ENCODE peak calls at places on chromosomes 2 and 18, in seven cellular contexts. E is sigmoid colon, C is IMR-90, Y is ovary, Z is HCT116, J is esophagus squamous epithelium, L is A549. X is an unnamed sample. For H3K4me1, the result is how much of the 10 kb centered on the place peaks cover.

GRCh38 chr2:80256396-80257167 is 48.0 kb downstream of the LRRTM1 start:
- DNase-seq in E (no peak), C (peak), Y (no peak), Z (no peak), J (no peak), L (no peak), X (no peak)

GRCh38 chr2:162086904-162087303 is 12.9 kb upstream of the DPP4 start:
- DNase-seq in E (no peak), C (no peak), Y (no peak), Z (no peak), J (no peak), L (no peak), X (no peak)

GRCh38 chr18:61755553-61755952 is 137.3 kb downstream of the RNF152 start:
- DNase-seq in E (no peak), C (peak), Y (no peak), Z (no peak), J (no peak), L (no peak), X (no peak)

GRCh38 chr18:70373062-70373519 is 84.2 kb downstream of the SOCS6 start:
- DNase-seq in E (no peak), C (peak), Y (no peak), Z (peak), J (no peak), L (peak), X (no peak)

GRCh38 chr2:163757811-163758210 is 22.0 kb upstream of the FIGN start:
- DNase-seq in E (no peak), C (no peak), Y (no peak), Z (no peak), J (no peak), L (no peak), X (no peak)

GRCh38 chr2:204871246-204871953 is 326.1 kb downstream of the PARD3B start:
- DNase-seq in E (no peak), C (peak), Y (no peak), Z (no peak), J (no peak), L (peak), X (no peak)

GRCh38 chr2:123636232-123636631 is 388.9 kb upstream of the CNTNAP5 start:
- DNase-seq in E (no peak), C (no peak), Y (no peak), Z (no peak), J (no peak), L (no peak), X (no peak)

GRCh38 chr18:50004013-50004412 is 190.7 kb upstream of the ACAA2 start:
- DNase-seq in E (no peak), C (no peak), Y (no peak), Z (no peak), J (no peak), L (no peak), X (no peak)

GRCh38 chr2:109381327-109381820 is 232.4 kb downstream of the SEPTIN10 start:
- DNase-seq in E (peak), C (no peak), Y (peak), Z (no peak), J (no peak), L (no peak), X (no peak)

GRCh38 chr2:9303528-9304225 is 97.1 kb downstream of the ASAP2 start:
- DNase-seq in E (no peak), C (no peak), Y (no peak), Z (no peak), J (no peak), L (no peak), X (no peak)

GRCh38 chr2:199606193-199606780 is 148.5 kb upstream of the SATB2 start:
- DNase-seq in E (no peak), C (no peak), Y (no peak), Z (no peak), J (no peak), L (peak), X (no peak)

GRCh38 chr2:3489449-3490115 is 29.7 kb downstream of the ADI1 start:
- DNase-seq in E (no peak), C (no peak), Y (no peak), Z (no peak), J (no peak), L (no peak), X (no peak)

GRCh38 chr2:120020554-120020953 is 7.7 kb downstream of the EPB41L5 start:
- DNase-seq in E (no peak), C (no peak), Y (no peak), Z (no peak), J (no peak), L (no peak), X (no peak)

GRCh38 chr2:119485336-119486110 is 38.8 kb downstream of the SCTR start:
- DNase-seq in E (peak), C (no peak), Y (no peak), Z (no peak), J (no peak), L (no peak), X (peak)

GRCh38 chr18:10401489-10401888 is 52.9 kb upstream of the APCDD1 start:
- DNase-seq in E (no peak), C (peak), Y (no peak), Z (no peak), J (no peak), L (no peak), X (no peak)

GRCh38 chr2:170503971-170504819 is 210.9 kb upstream of the SP5 start:
- DNase-seq in E (no peak), C (no peak), Y (no peak), Z (no peak), J (no peak), L (no peak), X (no peak)

GRCh38 chr2:101613073-101613704 is 84.3 kb upstream of the MAP4K4 start:
- DNase-seq in E (peak), C (no peak), Y (peak), Z (no peak), J (no peak), L (no peak), X (no peak)

GRCh38 chr18:32707586-32707985 is 65.2 kb downstream of the KLHL14 start:
- DNase-seq in E (no peak), C (no peak), Y (no peak), Z (no peak), J (no peak), L (no peak), X (no peak)

GRCh38 chr2:145593280-145593679 is 1073.4 kb upstream of the ZEB2 start:
- DNase-seq in E (no peak), C (no peak), Y (no peak), Z (no peak), J (no peak), L (no peak), X (no peak)

GRCh38 chr2:98505311-98505808 is 60.7 kb downstream of the INPP4A start:
- DNase-seq in E (peak), C (no peak), Y (no peak), Z (no peak), J (no peak), L (no peak), X (peak)

GRCh38 chr18:76496200-76496890 is 1.3 kb upstream of the ZNF516 start:
- DNase-seq in E (peak), C (peak), Y (peak), Z (no peak), J (no peak), L (no peak), X (no peak)

GRCh38 chr2:8234757-8235374 is 447.0 kb upstream of the ID2 start:
- DNase-seq in E (no peak), C (no peak), Y (no peak), Z (no peak), J (no peak), L (no peak), X (peak)

GRCh38 chr2:239991689-239992314 is 33.3 kb downstream of the NDUFA10 start:
- DNase-seq in E (no peak), C (peak), Y (no peak), Z (peak), J (no peak), L (peak), X (no peak)

GRCh38 chr2:17539993-17540812 is at the start of gene VSNL1:
- DNase-seq in E (peak), C (peak), Y (peak), Z (peak), J (no peak), L (no peak), X (no peak)

GRCh38 chr2:61853086-61853847 is 593 bp downstream of the FAM161A start:
- DNase-seq in E (peak), C (no peak), Y (peak), Z (peak), J (no peak), L (peak), X (no peak)

GRCh38 chr2:10304458-10305253 is 2.0 kb downstream of the HPCAL1 start:
- DNase-seq in E (no peak), C (no peak), Y (no peak), Z (no peak), J (no peak), L (no peak), X (no peak)

GRCh38 chr2:24304098-24304497 is 56.2 kb downstream of the ITSN2 start:
- DNase-seq in E (peak), C (peak), Y (peak), Z (no peak), J (no peak), L (no peak), X (peak)

GRCh38 chr2:10042301-10043161 is 819 bp upstream of the KLF11 start:
- DNase-seq in E (peak), C (peak), Y (peak), Z (no peak), J (peak), L (no peak), X (no peak)

GRCh38 chr2:240348522-240348921 is 86.9 kb upstream of the GPC1 start:
- DNase-seq in E (peak), C (peak), Y (no peak), Z (no peak), J (no peak), L (no peak), X (no peak)

GRCh38 chr2:100730290-100730868 is 89.6 kb upstream of the NPAS2 start:
- DNase-seq in E (peak), C (peak), Y (no peak), Z (peak), J (no peak), L (peak), X (no peak)

GRCh38 chr2:7984693-7985353 is 697.0 kb upstream of the ID2 start:
- DNase-seq in E (no peak), C (no peak), Y (no peak), Z (no peak), J (no peak), L (no peak), X (no peak)

DNA sequence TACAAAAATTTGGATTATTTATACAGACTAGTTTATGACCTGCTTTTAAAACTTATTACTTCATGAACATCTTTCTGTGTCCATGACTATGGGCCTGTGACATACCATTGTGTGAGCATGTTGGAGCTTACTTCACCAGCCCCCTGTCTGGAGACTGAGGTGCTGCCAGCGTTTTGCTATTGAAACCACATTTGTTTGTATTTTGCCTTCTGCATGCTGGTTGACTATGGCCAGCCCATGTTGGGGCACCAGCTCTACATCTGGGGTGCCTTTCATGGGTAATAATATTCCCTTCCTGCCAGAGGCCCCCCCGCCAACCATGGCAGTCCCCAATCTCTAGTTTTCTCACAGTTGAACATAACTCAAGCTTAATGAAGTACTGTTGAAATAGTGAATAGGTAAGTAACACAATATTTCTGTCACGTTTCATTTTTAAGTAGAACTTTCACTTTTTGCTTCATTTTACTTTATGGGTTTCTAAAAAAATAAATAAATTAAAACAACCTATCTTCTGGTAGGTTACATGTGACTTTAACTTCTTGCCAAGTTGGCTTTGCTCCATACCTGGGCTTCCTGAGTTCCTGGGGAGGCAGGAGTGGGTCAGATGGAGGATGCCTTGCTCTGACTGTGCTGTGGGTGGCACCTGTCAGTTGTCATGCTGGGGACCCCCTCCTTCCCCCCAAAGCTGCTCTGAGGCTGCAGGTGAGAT is 63.9 kb downstream of the DGKD start:
- DNase-seq in E (no peak), C (no peak), Y (no peak), Z (no peak), J (no peak), L (no peak), X (no peak)
- H3K4me1 ChIP-seq in E (under half), C (under half), Y (under half), Z (half or more), J (under half), L (half or more), X (under half)

GRCh38 chr18:11859282-11859797 is 8.1 kb downstream of the CHMP1B start:
- DNase-seq in E (no peak), C (no peak), Y (no peak), Z (no peak), J (no peak), L (no peak), X (no peak)

GRCh38 chr18:11860594-11861450 is 9.6 kb downstream of the CHMP1B start:
- DNase-seq in E (no peak), C (no peak), Y (no peak), Z (no peak), J (no peak), L (no peak), X (no peak)

GRCh38 chr18:11861583-11862288 is 10.5 kb downstream of the CHMP1B start:
- DNase-seq in E (no peak), C (no peak), Y (no peak), Z (no peak), J (no peak), L (no peak), X (no peak)

GRCh38 chr18:11859903-11860407 is 8.7 kb downstream of the CHMP1B start:
- DNase-seq in E (no peak), C (peak), Y (no peak), Z (peak), J (no peak), L (peak), X (no peak)

DNA sequence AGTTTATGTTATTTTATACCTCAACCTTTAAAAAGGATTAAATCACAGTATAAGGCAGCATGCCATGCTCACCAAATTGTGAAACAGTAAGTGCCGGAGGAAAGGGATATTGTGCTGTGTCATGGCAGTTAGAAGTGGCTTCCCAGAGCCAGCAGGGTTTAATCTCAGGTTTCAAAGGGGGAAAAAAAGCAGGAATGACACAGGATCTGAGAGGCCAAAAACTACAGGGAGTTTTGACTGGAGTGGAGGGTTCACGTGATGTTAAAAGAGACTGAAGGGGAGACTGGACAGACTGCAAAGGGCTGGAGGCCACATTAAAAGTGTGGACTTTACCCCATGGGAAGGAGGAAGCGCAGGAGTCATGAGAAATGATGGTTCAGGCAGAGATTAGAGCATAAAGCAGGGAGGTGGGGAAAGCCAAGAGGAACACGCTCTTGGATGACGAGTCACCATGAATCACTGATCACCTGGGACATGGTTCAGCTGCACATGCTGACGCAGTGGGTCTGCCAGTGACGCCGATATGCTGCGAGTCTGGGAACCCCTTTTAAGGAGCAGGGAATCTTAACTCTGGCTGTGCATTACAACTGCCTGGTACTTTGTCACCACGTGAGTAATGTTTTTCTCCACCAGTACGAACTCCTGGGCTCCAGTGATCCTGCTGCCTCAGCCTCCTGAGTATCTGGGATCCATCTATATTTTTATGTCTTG is 6.1 kb downstream of the CHMP1B start:
- DNase-seq in E (peak), C (peak), Y (peak), Z (peak), J (no peak), L (peak), X (no peak)
- TF ChIP-seq POLR2A in E (no peak), C (peak), Y (no peak), Z (no peak), J (no peak), L (peak), X (no peak)

GRCh38 chr2:128320609-128321420 is 2.1 kb upstream of the HS6ST1 start:
- DNase-seq in E (no peak), C (no peak), Y (no peak), Z (no peak), J (no peak), L (no peak), X (no peak)

GRCh38 chr2:128321421-128321775 is 2.7 kb upstream of the HS6ST1 start:
- DNase-seq in E (peak), C (no peak), Y (peak), Z (no peak), J (no peak), L (no peak), X (no peak)

GRCh38 chr2:128318776-128319456 is at the start of gene HS6ST1:
- DNase-seq in E (peak), C (peak), Y (peak), Z (peak), J (peak), L (peak), X (peak)

GRCh38 chr2:128319773-128320608 is 1.3 kb upstream of the HS6ST1 start:
- DNase-seq in E (peak), C (no peak), Y (peak), Z (no peak), J (no peak), L (no peak), X (peak)

GRCh38 chr2:128319457-128319772 is 747 bp upstream of the HS6ST1 start:
- DNase-seq in E (no peak), C (no peak), Y (no peak), Z (no peak), J (no peak), L (no peak), X (no peak)
- H3K4me1 ChIP-seq in E (under half), C (under half), Y (under half), Z (under half), J (under half), L (under half), X (half or more)

GRCh38 chr2:25673170-25674002 is at the start of gene DTNB:
- DNase-seq in E (peak), C (peak), Y (peak), Z (no peak), J (peak), L (peak), X (peak)
- TF ChIP-seq POLR2A in E (no peak), C (no peak), Y (peak), Z (no peak), J (no peak), L (peak), X (peak)

DNA sequence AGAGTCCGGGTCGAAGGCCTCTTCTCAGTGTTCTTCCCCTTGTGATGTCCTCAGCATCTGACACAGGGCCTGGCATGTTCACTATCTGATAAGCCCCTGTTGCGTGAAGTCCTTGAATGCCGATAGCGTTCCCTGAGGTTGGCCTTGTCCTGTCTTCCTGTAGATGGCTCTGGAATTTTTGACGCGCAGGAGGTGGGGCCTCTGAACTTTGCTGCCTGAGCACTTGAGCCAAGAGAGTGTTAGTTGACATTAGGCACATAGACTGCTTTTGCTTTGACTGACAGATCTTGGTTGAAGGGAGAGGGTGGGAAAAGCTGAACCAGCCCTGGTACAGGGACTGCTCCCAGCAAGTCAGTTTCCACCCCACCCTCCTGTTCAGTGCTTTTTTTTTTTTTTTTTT is 53.0 kb downstream of the LDLRAD4 start:
- DNase-seq in E (no peak), C (no peak), Y (no peak), Z (no peak), J (no peak), L (no peak), X (peak)
- H3K4me1 ChIP-seq in E (under half), C (under half), Y (under half), Z (under half), J (under half), L (under half), X (under half)

DNA sequence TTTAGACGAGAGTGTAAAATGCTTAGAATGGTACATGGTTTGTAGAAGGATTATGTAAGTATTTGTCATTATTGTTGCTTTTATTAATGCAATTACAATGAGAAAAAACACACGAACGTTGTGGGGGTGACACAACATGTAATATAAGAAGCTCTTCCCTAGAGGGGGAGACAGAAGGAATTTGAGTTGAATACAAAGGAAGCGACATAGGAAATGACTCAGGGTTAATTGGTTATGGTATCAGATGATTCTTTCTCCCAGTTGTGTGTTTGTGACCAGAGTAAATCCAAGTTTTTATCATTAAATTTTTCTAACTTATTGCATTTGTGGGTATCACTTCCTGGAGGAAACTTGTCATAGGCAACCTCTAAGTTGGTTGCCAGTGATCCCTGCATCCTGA is 625.6 kb upstream of the CDH2 start:
- DNase-seq in E (no peak), C (peak), Y (no peak), Z (no peak), J (no peak), L (no peak), X (no peak)
- TF ChIP-seq POLR2A in E (no peak), C (no peak), Y (no peak), Z (no peak), J (no peak), L (no peak), X (no peak)

DNA sequence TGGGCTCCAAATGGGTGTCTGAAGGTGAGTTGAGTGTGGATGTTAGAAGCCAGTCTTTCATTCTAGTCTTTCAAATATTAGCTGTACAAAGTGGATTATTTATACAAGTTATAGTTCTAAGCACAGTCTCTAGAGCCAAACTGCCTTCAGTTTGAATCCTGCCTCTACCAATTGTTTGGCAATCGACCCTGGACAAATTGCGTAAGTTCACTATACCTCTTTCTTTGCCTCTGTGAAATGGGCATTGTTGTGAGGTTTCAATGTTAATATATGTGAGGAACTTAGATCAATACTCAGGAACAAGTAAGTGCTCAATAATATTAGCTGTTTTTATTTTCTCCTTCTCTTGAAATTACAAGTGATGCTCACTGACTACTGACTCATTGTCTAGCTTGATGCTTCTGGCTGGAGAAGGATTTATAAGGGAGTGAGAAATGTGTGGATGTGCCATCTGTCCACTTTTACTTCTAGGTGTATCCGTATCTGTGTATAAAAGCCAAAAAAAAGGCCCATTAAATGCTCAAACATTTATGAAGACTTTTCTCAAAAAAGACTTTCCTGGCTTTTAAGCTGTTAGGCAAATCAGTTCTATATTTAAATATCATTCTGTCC is 48.1 kb upstream of the RAPH1 start:
- DNase-seq in E (no peak), C (no peak), Y (no peak), Z (no peak), J (no peak), L (no peak), X (no peak)
- H3K4me1 ChIP-seq in E (under half), C (under half), Y (under half), Z (under half), J (under half), L (half or more), X (under half)

GRCh38 chr18:2736823-2737222 is 81.3 kb downstream of the SMCHD1 start:
- DNase-seq in E (no peak), C (no peak), Y (no peak), Z (no peak), J (no peak), L (no peak), X (no peak)
- TF ChIP-seq POLR2A in E (no peak), C (no peak), Y (no peak), Z (no peak), J (no peak), L (no peak), X (no peak)